ENCODE peak calls at places on chromosomes 5 and 9, in eight cellular contexts. Y is cardiac muscle cell; J is NCI-H2081; W is tibial artery; G is head of caudate nucleus; H is trophoblast cell; B is posterior cingulate gyrus; O is activated T-helper 1 cell treated with anti-CD3 and anti-CD28 coated beads, Interleukin-2, amount 50 U/mL, for 16 hours. A is an unnamed sample.

GRCh38 chr5:116115163-116115562 is 30.3 kb downstream of the COMMD10 start:
- DNase-seq in G (no peak), Y (peak), W (no peak), J (no peak), O (no peak), B (no peak), H (no peak), A (no peak)

GRCh38 chr9:120655005-120655622 is 59.2 kb downstream of the MEGF9 start:
- DNase-seq in W (no peak), B (no peak), O (no peak), H (no peak), G (no peak), Y (no peak), J (no peak), A (no peak)

GRCh38 chr5:154487541-154487940 is 9.5 kb upstream of the HAND1 start:
- DNase-seq in G (no peak), Y (no peak), B (no peak), O (no peak), W (no peak), H (no peak), J (no peak), A (no peak)

GRCh38 chr5:156380846-156381245 is 53.9 kb downstream of the SGCD start:
- DNase-seq in O (no peak), W (no peak), B (no peak), Y (no peak), J (no peak), H (peak), G (no peak), A (no peak)

GRCh38 chr5:76082790-76083554 is at the start of gene SV2C:
- DNase-seq in G (peak), B (no peak), H (no peak), O (no peak), J (no peak), Y (peak), W (no peak), A (no peak)

GRCh38 chr9:113997610-113998009 is 80.5 kb downstream of the AMBP start:
- DNase-seq in W (no peak), B (no peak), H (no peak), Y (no peak), G (peak), O (no peak), J (no peak), A (no peak)

GRCh38 chr9:118023649-118024048 is 319.4 kb downstream of the TLR4 start:
- DNase-seq in J (no peak), G (no peak), O (no peak), B (no peak), H (no peak), Y (no peak), W (no peak), A (no peak)

GRCh38 chr5:172274951-172275753 is 8.4 kb downstream of the UBTD2 start:
- DNase-seq in H (peak), B (no peak), W (no peak), O (peak), G (peak), J (no peak), Y (no peak), A (no peak)

GRCh38 chr9:86854898-86855523 is 92.3 kb downstream of the GAS1 start:
- DNase-seq in G (no peak), H (peak), O (no peak), Y (peak), W (no peak), B (no peak), J (no peak), A (peak)

GRCh38 chr9:131056781-131057506 is 39.4 kb upstream of the AIF1L start:
- DNase-seq in O (no peak), H (no peak), W (no peak), J (no peak), B (no peak), G (no peak), Y (no peak), A (no peak)

GRCh38 chr5:140145223-140145622 is 19.5 kb downstream of the IGIP start:
- DNase-seq in J (no peak), O (no peak), G (no peak), W (no peak), H (no peak), Y (no peak), B (no peak), A (no peak)

GRCh38 chr9:28502189-28502588 is 928.9 kb upstream of the C9orf72 start:
- DNase-seq in G (no peak), Y (no peak), B (no peak), J (no peak), W (no peak), H (no peak), O (no peak), A (no peak)

GRCh38 chr5:1009359-1010180 is 968 bp downstream of the NKD2 start:
- DNase-seq in O (no peak), G (no peak), W (peak), B (no peak), J (no peak), Y (no peak), H (no peak), A (no peak)

GRCh38 chr9:19493174-19493811 is 84.5 kb downstream of the ACER2 start:
- DNase-seq in W (peak), O (peak), J (peak), G (peak), Y (peak), H (peak), B (peak), A (peak)

A was measured in GOT3.